ENCODE peak calls at places on chromosomes 3 and 15, in nine cellular contexts. One of them, this sample, is unnamed. For H3K9me3 and H3K4me1, the result is how much of the 10 kb centered on the place peaks cover.

GRCh38 chr15:23642413-23643044 is 5.1 kb downstream of the MAGEL2 start:
- DNase-seq in adipocyte: peak
- DNase-seq in CD4-positive, CD25-positive, alpha-beta regulatory T cell: peak
- DNase-seq in mammary epithelial cell: peak
- DNase-seq in Peyer's patch: peak
- DNase-seq in cardiac muscle cell: peak
- DNase-seq in OCI-LY7: peak
- DNase-seq in vagina: no peak
- DNase-seq in PC-9: peak
- DNase-seq in this sample: peak

GRCh38 chr3:8464668-8465067 is 37.0 kb upstream of the LMCD1 start:
- DNase-seq in PC-9: no peak
- DNase-seq in OCI-LY7: no peak
- DNase-seq in CD4-positive, CD25-positive, alpha-beta regulatory T cell: no peak
- DNase-seq in mammary epithelial cell: no peak
- DNase-seq in cardiac muscle cell: no peak
- DNase-seq in vagina: no peak
- DNase-seq in adipocyte: no peak
- DNase-seq in Peyer's patch: no peak
- DNase-seq in this sample: no peak

GRCh38 chr15:73389971-73390544 is 21.3 kb upstream of the HCN4 start:
- DNase-seq in Peyer's patch: no peak
- DNase-seq in vagina: no peak
- DNase-seq in cardiac muscle cell: no peak
- DNase-seq in adipocyte: no peak
- DNase-seq in PC-9: no peak
- DNase-seq in CD4-positive, CD25-positive, alpha-beta regulatory T cell: no peak
- DNase-seq in mammary epithelial cell: no peak
- DNase-seq in OCI-LY7: no peak
- DNase-seq in this sample: no peak

GRCh38 chr3:25547928-25548327 is 116.8 kb downstream of the TOP2B start:
- DNase-seq in PC-9: no peak
- DNase-seq in vagina: no peak
- DNase-seq in CD4-positive, CD25-positive, alpha-beta regulatory T cell: no peak
- DNase-seq in adipocyte: no peak
- DNase-seq in cardiac muscle cell: no peak
- DNase-seq in OCI-LY7: no peak
- DNase-seq in Peyer's patch: no peak
- DNase-seq in mammary epithelial cell: peak
- DNase-seq in this sample: no peak

GRCh38 chr3:155096303-155097008 is 16.3 kb downstream of the MME start:
- DNase-seq in cardiac muscle cell: no peak
- DNase-seq in vagina: no peak
- DNase-seq in Peyer's patch: no peak
- DNase-seq in adipocyte: no peak
- DNase-seq in PC-9: no peak
- DNase-seq in mammary epithelial cell: no peak
- DNase-seq in CD4-positive, CD25-positive, alpha-beta regulatory T cell: no peak
- DNase-seq in OCI-LY7: no peak
- DNase-seq in this sample: no peak

GRCh38 chr3:188153498-188153948 is 434 bp upstream of the LPP start:
- DNase-seq in CD4-positive, CD25-positive, alpha-beta regulatory T cell: no peak
- DNase-seq in adipocyte: peak
- DNase-seq in mammary epithelial cell: peak
- DNase-seq in Peyer's patch: peak
- DNase-seq in cardiac muscle cell: peak
- DNase-seq in PC-9: peak
- DNase-seq in vagina: no peak
- DNase-seq in OCI-LY7: peak
- DNase-seq in this sample: peak

GRCh38 chr3:57011022-57011421 is 49.4 kb upstream of the SPATA12 start:
- DNase-seq in Peyer's patch: no peak
- DNase-seq in OCI-LY7: no peak
- DNase-seq in cardiac muscle cell: peak
- DNase-seq in CD4-positive, CD25-positive, alpha-beta regulatory T cell: no peak
- DNase-seq in mammary epithelial cell: no peak
- DNase-seq in PC-9: no peak
- DNase-seq in vagina: no peak
- DNase-seq in adipocyte: no peak
- DNase-seq in this sample: no peak

GRCh38 chr3:33145901-33146580 is 32.2 kb downstream of the CRTAP start:
- DNase-seq in cardiac muscle cell: no peak
- DNase-seq in OCI-LY7: no peak
- DNase-seq in adipocyte: no peak
- DNase-seq in CD4-positive, CD25-positive, alpha-beta regulatory T cell: no peak
- DNase-seq in PC-9: no peak
- DNase-seq in vagina: no peak
- DNase-seq in mammary epithelial cell: no peak
- DNase-seq in Peyer's patch: no peak
- DNase-seq in this sample: no peak

GRCh38 chr15:32718082-32718821 is 448 bp downstream of the GREM1 start:
- DNase-seq in PC-9: no peak
- DNase-seq in Peyer's patch: no peak
- DNase-seq in cardiac muscle cell: peak
- DNase-seq in mammary epithelial cell: peak
- DNase-seq in OCI-LY7: no peak
- DNase-seq in adipocyte: peak
- DNase-seq in CD4-positive, CD25-positive, alpha-beta regulatory T cell: no peak
- DNase-seq in vagina: no peak
- DNase-seq in this sample: peak

GRCh38 chr3:141998674-141999290 is 122.3 kb downstream of the ATP1B3 start:
- DNase-seq in PC-9: no peak
- DNase-seq in CD4-positive, CD25-positive, alpha-beta regulatory T cell: peak
- DNase-seq in OCI-LY7: no peak
- DNase-seq in mammary epithelial cell: peak
- DNase-seq in cardiac muscle cell: peak
- DNase-seq in adipocyte: peak
- DNase-seq in Peyer's patch: no peak
- DNase-seq in vagina: no peak
- DNase-seq in this sample: no peak

GRCh38 chr3:71146673-71147072 is 436.9 kb downstream of the FOXP1 start:
- DNase-seq in OCI-LY7: no peak
- DNase-seq in mammary epithelial cell: no peak
- DNase-seq in vagina: no peak
- DNase-seq in PC-9: no peak
- DNase-seq in adipocyte: no peak
- DNase-seq in CD4-positive, CD25-positive, alpha-beta regulatory T cell: no peak
- DNase-seq in cardiac muscle cell: no peak
- DNase-seq in Peyer's patch: no peak
- DNase-seq in this sample: no peak

GRCh38 chr15:67042490-67043181 is 22.8 kb upstream of the SMAD3 start:
- DNase-seq in adipocyte: no peak
- DNase-seq in mammary epithelial cell: no peak
- DNase-seq in OCI-LY7: no peak
- DNase-seq in cardiac muscle cell: no peak
- DNase-seq in CD4-positive, CD25-positive, alpha-beta regulatory T cell: no peak
- DNase-seq in Peyer's patch: no peak
- DNase-seq in vagina: no peak
- DNase-seq in PC-9: no peak
- DNase-seq in this sample: peak

GRCh38 chr3:16094644-16095272 is 79.7 kb upstream of the GALNT15 start:
- DNase-seq in cardiac muscle cell: peak
- DNase-seq in mammary epithelial cell: no peak
- DNase-seq in vagina: no peak
- DNase-seq in OCI-LY7: no peak
- DNase-seq in CD4-positive, CD25-positive, alpha-beta regulatory T cell: no peak
- DNase-seq in PC-9: no peak
- DNase-seq in Peyer's patch: no peak
- DNase-seq in adipocyte: no peak
- DNase-seq in this sample: no peak

GRCh38 chr3:142269777-142270176 is 44.4 kb upstream of the GK5 start:
- DNase-seq in OCI-LY7: no peak
- DNase-seq in PC-9: no peak
- DNase-seq in Peyer's patch: no peak
- DNase-seq in cardiac muscle cell: no peak
- DNase-seq in adipocyte: no peak
- DNase-seq in CD4-positive, CD25-positive, alpha-beta regulatory T cell: no peak
- DNase-seq in mammary epithelial cell: no peak
- DNase-seq in vagina: no peak
- DNase-seq in this sample: no peak

DNA sequence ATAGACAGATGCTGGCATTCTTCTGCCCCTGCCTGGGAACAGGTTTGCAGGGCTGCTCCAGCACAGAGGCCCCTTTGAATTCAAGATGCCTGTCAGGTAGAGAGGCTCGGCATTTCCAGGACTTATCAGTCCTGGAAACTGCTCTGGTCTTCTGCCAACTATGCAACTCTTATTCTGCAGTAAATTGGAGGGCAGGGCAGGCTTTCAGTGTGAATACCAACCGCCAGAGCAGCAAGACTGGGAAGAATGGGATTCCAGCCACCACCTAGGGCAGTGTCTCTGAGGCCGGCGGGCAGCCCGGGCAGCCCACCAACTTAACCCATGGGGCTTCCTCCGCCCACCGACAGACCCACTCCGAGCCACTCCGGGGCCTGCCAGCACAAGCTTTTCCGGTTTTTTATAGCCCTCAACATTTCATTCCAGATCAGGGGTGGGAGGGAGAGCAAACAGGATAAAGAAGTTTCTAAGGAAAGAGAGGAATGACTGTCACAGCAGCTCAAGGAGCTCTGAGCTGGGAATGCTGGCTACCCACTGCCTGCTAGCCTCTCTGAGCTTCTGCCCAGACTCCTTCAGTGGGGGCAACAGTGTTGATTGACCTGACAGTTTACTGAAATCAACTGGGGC is 140.9 kb downstream of the NTRK3 start:
- DNase-seq in PC-9: no peak
- DNase-seq in adipocyte: no peak
- DNase-seq in OCI-LY7: no peak
- DNase-seq in mammary epithelial cell: no peak
- DNase-seq in CD4-positive, CD25-positive, alpha-beta regulatory T cell: no peak
- DNase-seq in vagina: no peak
- DNase-seq in cardiac muscle cell: no peak
- DNase-seq in Peyer's patch: no peak
- DNase-seq in this sample: peak
- H3K9me3 ChIP-seq in PC-9: under half
- H3K9me3 ChIP-seq in adipocyte: under half
- H3K9me3 ChIP-seq in OCI-LY7: under half
- H3K9me3 ChIP-seq in mammary epithelial cell: under half
- H3K9me3 ChIP-seq in CD4-positive, CD25-positive, alpha-beta regulatory T cell: under half
- H3K9me3 ChIP-seq in vagina: under half
- H3K9me3 ChIP-seq in cardiac muscle cell: under half
- H3K9me3 ChIP-seq in Peyer's patch: under half
- H3K9me3 ChIP-seq in this sample: under half

GRCh38 chr3:46978985-46979944 is at the start of gene NBEAL2:
- DNase-seq in mammary epithelial cell: peak
- DNase-seq in adipocyte: peak
- DNase-seq in CD4-positive, CD25-positive, alpha-beta regulatory T cell: peak
- DNase-seq in Peyer's patch: peak
- DNase-seq in OCI-LY7: peak
- DNase-seq in PC-9: peak
- DNase-seq in cardiac muscle cell: peak
- DNase-seq in vagina: no peak
- DNase-seq in this sample: peak

GRCh38 chr3:46977811-46978195 is 1.3 kb upstream of the CCDC12 start:
- DNase-seq in adipocyte: no peak
- DNase-seq in CD4-positive, CD25-positive, alpha-beta regulatory T cell: no peak
- DNase-seq in OCI-LY7: no peak
- DNase-seq in PC-9: no peak
- DNase-seq in vagina: no peak
- DNase-seq in cardiac muscle cell: no peak
- DNase-seq in mammary epithelial cell: no peak
- DNase-seq in Peyer's patch: no peak
- DNase-seq in this sample: no peak

GRCh38 chr3:46979958-46980497 is 562 bp downstream of the NBEAL2 start:
- DNase-seq in adipocyte: peak
- DNase-seq in Peyer's patch: peak
- DNase-seq in cardiac muscle cell: no peak
- DNase-seq in CD4-positive, CD25-positive, alpha-beta regulatory T cell: no peak
- DNase-seq in PC-9: no peak
- DNase-seq in OCI-LY7: no peak
- DNase-seq in vagina: no peak
- DNase-seq in mammary epithelial cell: no peak
- DNase-seq in this sample: no peak

GRCh38 chr3:46976326-46977190 is at the start of gene CCDC12:
- DNase-seq in CD4-positive, CD25-positive, alpha-beta regulatory T cell: peak
- DNase-seq in vagina: no peak
- DNase-seq in PC-9: peak
- DNase-seq in OCI-LY7: peak
- DNase-seq in Peyer's patch: peak
- DNase-seq in cardiac muscle cell: peak
- DNase-seq in adipocyte: peak
- DNase-seq in mammary epithelial cell: peak
- DNase-seq in this sample: peak

GRCh38 chr3:46978381-46978780 is 1.1 kb upstream of the NBEAL2 start:
- DNase-seq in OCI-LY7: no peak
- DNase-seq in PC-9: no peak
- DNase-seq in Peyer's patch: no peak
- DNase-seq in mammary epithelial cell: no peak
- DNase-seq in CD4-positive, CD25-positive, alpha-beta regulatory T cell: no peak
- DNase-seq in vagina: no peak
- DNase-seq in cardiac muscle cell: no peak
- DNase-seq in adipocyte: no peak
- DNase-seq in this sample: no peak
- H3K4me1 ChIP-seq in OCI-LY7: half or more
- H3K4me1 ChIP-seq in PC-9: half or more
- H3K4me1 ChIP-seq in Peyer's patch: under half
- H3K4me1 ChIP-seq in mammary epithelial cell: under half
- H3K4me1 ChIP-seq in CD4-positive, CD25-positive, alpha-beta regulatory T cell: half or more
- H3K4me1 ChIP-seq in vagina: half or more
- H3K4me1 ChIP-seq in cardiac muscle cell: under half
- H3K4me1 ChIP-seq in adipocyte: under half
- H3K4me1 ChIP-seq in this sample: under half

GRCh38 chr15:34160735-34161134 is 49.2 kb downstream of the KATNBL1 start:
- DNase-seq in vagina: no peak
- DNase-seq in cardiac muscle cell: no peak
- DNase-seq in PC-9: no peak
- DNase-seq in Peyer's patch: no peak
- DNase-seq in OCI-LY7: no peak
- DNase-seq in adipocyte: no peak
- DNase-seq in CD4-positive, CD25-positive, alpha-beta regulatory T cell: no peak
- DNase-seq in mammary epithelial cell: no peak
- DNase-seq in this sample: no peak
- H3K9me3 ChIP-seq in vagina: under half
- H3K9me3 ChIP-seq in cardiac muscle cell: under half
- H3K9me3 ChIP-seq in PC-9: under half
- H3K9me3 ChIP-seq in Peyer's patch: under half
- H3K9me3 ChIP-seq in OCI-LY7: under half
- H3K9me3 ChIP-seq in adipocyte: under half
- H3K9me3 ChIP-seq in CD4-positive, CD25-positive, alpha-beta regulatory T cell: under half
- H3K9me3 ChIP-seq in mammary epithelial cell: under half
- H3K9me3 ChIP-seq in this sample: under half

DNA sequence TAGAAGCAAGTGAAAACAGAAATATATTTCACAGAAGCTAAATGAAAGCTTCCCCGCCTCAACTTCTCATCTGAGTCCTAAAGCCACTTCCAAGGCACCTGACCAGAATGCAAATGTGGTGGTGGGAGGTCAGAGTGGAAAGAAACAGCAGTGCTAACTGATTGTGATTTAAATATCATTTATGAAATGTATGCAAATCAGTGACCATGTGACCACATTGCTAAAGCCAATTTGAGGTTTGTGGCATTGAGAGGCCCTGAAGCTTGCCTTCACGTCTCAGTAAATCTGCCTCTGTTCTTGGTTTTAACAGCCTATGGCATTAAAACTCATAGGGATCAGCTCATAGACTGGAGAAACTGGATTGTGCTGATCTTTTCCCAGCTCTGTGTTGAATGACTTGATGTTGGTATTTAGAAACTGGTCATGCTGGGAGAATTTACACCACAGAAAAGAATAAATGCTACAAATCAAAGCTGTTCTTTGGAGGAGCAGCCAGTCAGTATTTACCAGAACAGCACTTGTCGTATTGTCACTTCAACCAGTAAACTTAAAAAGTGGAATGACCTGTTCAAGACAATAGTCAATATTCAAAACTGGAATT is 481.4 kb upstream of the ALCAM start:
- DNase-seq in PC-9: no peak
- DNase-seq in adipocyte: no peak
- DNase-seq in CD4-positive, CD25-positive, alpha-beta regulatory T cell: no peak
- DNase-seq in cardiac muscle cell: no peak
- DNase-seq in vagina: no peak
- DNase-seq in Peyer's patch: no peak
- DNase-seq in OCI-LY7: no peak
- DNase-seq in mammary epithelial cell: peak
- DNase-seq in this sample: no peak
- H3K4me1 ChIP-seq in PC-9: under half
- H3K4me1 ChIP-seq in adipocyte: under half
- H3K4me1 ChIP-seq in CD4-positive, CD25-positive, alpha-beta regulatory T cell: under half
- H3K4me1 ChIP-seq in cardiac muscle cell: under half
- H3K4me1 ChIP-seq in vagina: under half
- H3K4me1 ChIP-seq in Peyer's patch: under half
- H3K4me1 ChIP-seq in OCI-LY7: under half
- H3K4me1 ChIP-seq in mammary epithelial cell: under half
- H3K4me1 ChIP-seq in this sample: under half